ENCODE peak calls at places on chromosome 2, in four cellular contexts. G is spleen, U is endothelial cell, Q is AG10803. O is an unnamed sample.

GRCh38 chr2:199798004-199798403 is 53.0 kb downstream of the FTCDNL1 start:
- DNase-seq in G (no peak), U (no peak), Q (no peak), O (no peak)

GRCh38 chr2:62939735-62940491 is 110.7 kb upstream of the OTX1 start:
- DNase-seq in G (no peak), U (no peak), Q (peak; percentile 88), O (peak; percentile 95)

GRCh38 chr2:161044095-161044874 is 115.9 kb upstream of the TANK start:
- DNase-seq in G (no peak), U (no peak), Q (peak; percentile 63), O (no peak)

GRCh38 chr2:224268441-224268840 is 133.5 kb downstream of the FAM124B start:
- DNase-seq in G (no peak), U (no peak), Q (peak; percentile 66), O (peak; percentile 85)

GRCh38 chr2:72689579-72690170 is 136.2 kb downstream of the EXOC6B start:
- DNase-seq in G (no peak), U (no peak), Q (peak; percentile 11), O (no peak)

GRCh38 chr2:28567076-28567471 is 71.2 kb downstream of the PLB1 start:
- DNase-seq in G (no peak), U (no peak), Q (no peak), O (no peak)

GRCh38 chr2:76721226-76721625 is 801.0 kb downstream of the LRRTM4 start:
- DNase-seq in G (no peak), U (no peak), Q (no peak), O (no peak)

GRCh38 chr2:11073791-11074190 is 81.5 kb upstream of the SLC66A3 start:
- DNase-seq in G (no peak), U (no peak), Q (peak; percentile 63), O (no peak)

GRCh38 chr2:181123798-181124217 is 143.4 kb downstream of the UBE2E3 start:
- DNase-seq in G (no peak), U (no peak), Q (no peak), O (peak; percentile 22)

GRCh38 chr2:164514491-164514890 is 106.8 kb downstream of the GRB14 start:
- DNase-seq in G (no peak), U (no peak), Q (no peak), O (peak; percentile 99)

GRCh38 chr2:206799083-206799482 is 33.7 kb downstream of the FASTKD2 start:
- DNase-seq in G (no peak), U (no peak), Q (peak; percentile 29), O (no peak)

GRCh38 chr2:139217641-139218040 is 437.5 kb upstream of the NXPH2 start:
- DNase-seq in G (no peak), U (no peak), Q (no peak), O (peak; percentile 21)

GRCh38 chr2:188130317-188130716 is 161.4 kb upstream of the GULP1 start:
- DNase-seq in G (no peak), U (no peak), Q (no peak), O (no peak)

GRCh38 chr2:85095094-85095493 is 38.1 kb upstream of the TCF7L1 start:
- DNase-seq in G (no peak), U (no peak), Q (peak; percentile 51), O (no peak)

DNA sequence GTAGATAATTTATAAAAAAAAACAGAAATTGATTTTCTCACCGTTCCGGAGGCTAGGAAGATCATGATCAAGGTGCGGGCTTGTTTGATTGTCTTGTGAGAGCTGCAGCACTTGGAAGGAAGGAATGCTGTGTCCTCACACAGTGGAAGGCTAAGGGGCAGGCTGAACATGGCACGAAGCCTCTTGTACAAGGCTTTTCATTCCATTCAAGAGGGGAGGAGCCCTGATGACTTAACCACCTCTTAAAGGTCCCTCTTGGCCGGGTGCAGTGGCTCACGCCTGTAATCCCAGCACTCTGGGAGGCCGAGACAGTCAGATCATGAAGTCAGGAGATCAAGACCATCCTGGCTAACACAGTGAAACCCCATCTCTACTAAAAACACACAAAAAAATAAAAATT is 39.2 kb downstream of the PID1 start:
- DNase-seq in G (no peak), U (no peak), Q (no peak), O (no peak)
- TF ChIP-seq CTCF in G (no peak), U (no peak), Q (no peak), O (no peak)

GRCh38 chr2:182870227-182870626 is 3.8 kb upstream of the FRZB start:
- DNase-seq in G (no peak), U (peak; percentile 49), Q (no peak), O (peak; percentile 41)
- TF ChIP-seq CTCF in G (no peak), U (peak; percentile 56), Q (no peak), O (peak; percentile 25)

DNA sequence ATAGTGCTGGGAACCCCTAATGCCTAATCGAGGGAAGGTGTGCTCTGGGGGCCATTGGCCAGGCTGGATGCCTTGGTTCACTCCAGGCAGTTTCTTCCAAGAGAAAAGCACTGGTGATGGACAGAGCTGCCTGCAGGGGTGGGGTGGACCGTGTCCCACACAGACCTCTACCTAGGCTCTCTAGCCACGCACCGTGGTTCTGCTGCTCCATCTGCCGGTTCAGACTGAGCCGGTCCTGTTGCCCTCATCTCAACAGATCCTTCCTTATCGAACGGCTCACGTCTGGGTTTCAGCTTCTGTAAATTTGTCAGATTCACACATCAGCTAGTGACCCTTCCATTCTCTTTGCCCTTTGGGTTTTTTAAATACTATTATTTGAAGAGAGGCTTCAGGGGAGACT is 46.4 kb downstream of the RALB start:
- DNase-seq in G (no peak), U (no peak), Q (no peak), O (no peak)
- TF ChIP-seq CTCF in G (no peak), U (no peak), Q (no peak), O (no peak)

GRCh38 chr2:36541891-36542595 is 55.9 kb downstream of the FEZ2 start:
- DNase-seq in G (no peak), U (no peak), Q (no peak), O (no peak)

GRCh38 chr2:36545871-36546416 is 52.0 kb downstream of the FEZ2 start:
- DNase-seq in G (no peak), U (no peak), Q (no peak), O (no peak)

GRCh38 chr2:36540986-36541750 is 56.8 kb downstream of the FEZ2 start:
- DNase-seq in G (no peak), U (no peak), Q (peak; percentile 63), O (no peak)

GRCh38 chr2:36547906-36548305 is 50.1 kb downstream of the FEZ2 start:
- DNase-seq in G (no peak), U (no peak), Q (no peak), O (no peak)

DNA sequence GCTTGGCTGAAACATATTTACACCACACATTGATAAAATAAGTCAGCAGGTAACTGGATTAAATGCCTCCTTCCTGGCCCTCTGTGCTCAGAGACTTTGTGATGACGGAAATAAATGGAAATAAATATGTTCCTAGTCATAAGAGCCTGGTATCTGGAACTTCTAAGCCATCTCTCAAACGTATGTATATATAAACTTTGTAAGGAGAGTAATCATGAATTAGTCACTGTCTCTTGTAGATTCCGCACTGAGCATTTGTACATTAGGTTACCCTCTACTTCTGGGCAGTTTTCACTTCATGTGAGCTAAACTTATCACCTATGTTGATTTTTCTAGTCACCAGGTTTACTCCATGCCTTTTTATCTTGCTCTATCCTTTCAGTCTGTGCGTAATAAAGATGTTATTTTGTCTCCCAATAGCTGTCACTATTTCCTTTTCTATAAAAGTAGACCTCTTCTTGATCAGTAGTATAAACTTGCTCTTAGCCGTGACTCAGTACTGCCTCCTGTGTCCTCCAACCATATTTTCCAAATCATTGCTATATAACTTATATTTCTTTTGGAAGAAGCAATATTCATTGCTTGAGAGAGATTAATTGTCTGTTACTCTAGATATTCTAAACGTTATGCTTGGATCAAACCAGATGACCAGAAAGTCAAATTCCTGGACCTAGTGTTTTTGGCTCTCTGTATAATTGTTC is 53.2 kb downstream of the FEZ2 start:
- DNase-seq in G (no peak), U (no peak), Q (no peak), O (peak; percentile 11)
- TF ChIP-seq CTCF in G (no peak), U (peak; percentile 29), Q (peak; percentile 41), O (peak; percentile 34)

GRCh38 chr2:192072261-192072660 is 122.5 kb downstream of the TMEFF2 start:
- DNase-seq in G (no peak), U (no peak), Q (no peak), O (no peak)

GRCh38 chr2:192070099-192070498 is 124.6 kb downstream of the TMEFF2 start:
- DNase-seq in G (no peak), U (no peak), Q (peak; percentile 3), O (no peak)

GRCh38 chr2:192067631-192068030 is 127.1 kb downstream of the TMEFF2 start:
- DNase-seq in G (no peak), U (no peak), Q (no peak), O (no peak)

GRCh38 chr2:192068966-192069365 is 125.8 kb downstream of the TMEFF2 start:
- DNase-seq in G (no peak), U (no peak), Q (no peak), O (no peak)

DNA sequence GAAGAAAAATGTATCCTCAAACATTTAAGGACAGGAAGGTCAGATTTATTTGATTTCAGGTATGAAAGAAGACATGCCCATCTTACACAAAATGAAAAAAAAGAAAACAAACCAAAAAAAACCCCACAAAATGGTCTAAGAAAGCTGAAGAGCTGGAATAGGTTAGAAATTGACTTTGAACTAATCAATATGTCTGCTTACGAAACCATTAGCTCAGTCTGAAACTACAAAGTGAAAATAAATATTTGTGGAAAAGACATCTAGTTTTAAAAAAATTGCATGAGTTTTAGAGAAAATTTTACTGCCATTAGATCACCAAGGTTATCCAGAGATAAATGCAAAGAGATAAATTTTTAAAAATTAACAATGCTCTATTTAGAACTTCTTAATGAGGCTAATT is 125.3 kb downstream of the TMEFF2 start:
- DNase-seq in G (no peak), U (no peak), Q (no peak), O (no peak)
- TF ChIP-seq CTCF in G (no peak), U (no peak), Q (no peak), O (no peak)